ENCODE peak calls at places on chromosome 19, in ten cellular contexts. L is epithelial cell of proximal tubule, D is GM10248, N is B cell, Z is AG09309, B is RWPE1, U is cardiac fibroblast, F is A549, R is choroid plexus epithelial cell, V is GM13976. K is an unnamed sample.

GRCh38 chr19:1812426-1813196 is 535 bp upstream of the ATP8B3 start:
- DNase-seq in B (peak), V (peak), R (peak), Z (peak), L (peak), F (peak), U (peak), N (peak), D (peak), K (peak)

GRCh38 chr19:8831832-8832131 is 322 bp downstream of the ZNF558 start:
- DNase-seq in R (no peak), N (no peak), B (peak), Z (no peak), U (no peak), D (no peak), F (peak), L (no peak), V (no peak), K (no peak)

GRCh38 chr19:8395621-8396082 is 5.5 kb downstream of the RAB11B start:
- DNase-seq in U (no peak), F (no peak), Z (no peak), D (no peak), R (no peak), V (no peak), L (no peak), N (no peak), B (no peak), K (no peak)

GRCh38 chr19:47489072-47489914 is 5.3 kb upstream of the KPTN start:
- DNase-seq in B (no peak), F (no peak), Z (no peak), N (no peak), R (no peak), L (no peak), D (no peak), V (no peak), U (no peak), K (no peak)

GRCh38 chr19:45498411-45499195 is at the start of gene PPM1N:
- DNase-seq in L (no peak), R (no peak), N (peak), D (peak), Z (no peak), B (no peak), F (no peak), U (no peak), V (peak), K (peak)

GRCh38 chr19:49447485-49448431 is 3.9 kb downstream of the PIH1D1 start:
- DNase-seq in B (no peak), N (no peak), R (no peak), V (no peak), F (no peak), U (peak), L (no peak), D (no peak), Z (no peak), K (peak)

GRCh38 chr19:36547001-36547732 is 19.1 kb upstream of the ZNF260 start:
- DNase-seq in U (peak), F (no peak), D (no peak), B (no peak), N (no peak), R (peak), Z (no peak), V (no peak), L (no peak), K (no peak)

GRCh38 chr19:1491114-1491848 is at the start of gene REEP6:
- DNase-seq in R (no peak), Z (no peak), D (no peak), U (no peak), V (no peak), N (no peak), B (no peak), F (no peak), L (no peak), K (no peak)

GRCh38 chr19:52140077-52140710 is 456 bp upstream of the ZNF616 start:
- DNase-seq in D (no peak), L (no peak), B (no peak), U (no peak), V (no peak), N (no peak), R (no peak), F (no peak), Z (no peak), K (no peak)

GRCh38 chr19:34475975-34476594 is 5.5 kb upstream of the WTIP start:
- DNase-seq in N (no peak), F (no peak), D (no peak), R (no peak), U (no peak), V (no peak), B (no peak), L (no peak), Z (no peak), K (no peak)

GRCh38 chr19:16168465-16169081 is 4.8 kb downstream of the CIB3 start:
- DNase-seq in N (no peak), B (peak), D (no peak), V (no peak), Z (no peak), R (peak), F (no peak), L (no peak), U (peak), K (peak)

GRCh38 chr19:13610042-13610691 is 103.9 kb upstream of the CACNA1A start:
- DNase-seq in B (no peak), N (no peak), V (no peak), D (no peak), L (no peak), F (no peak), R (no peak), U (no peak), Z (no peak), K (no peak)

GRCh38 chr19:57841364-57841763 is 8.3 kb upstream of the ZNF587 start:
- DNase-seq in D (no peak), V (no peak), B (no peak), L (no peak), F (no peak), U (no peak), R (peak), N (no peak), Z (no peak), K (no peak)

GRCh38 chr19:7505288-7505681 is 10.6 kb upstream of the ZNF358 start:
- DNase-seq in D (no peak), R (no peak), B (no peak), Z (no peak), N (no peak), V (no peak), L (no peak), U (no peak), F (no peak), K (no peak)

GRCh38 chr19:44587863-44588752 is 25.3 kb upstream of the IGSF23 start:
- DNase-seq in V (no peak), L (peak), Z (peak), B (peak), D (no peak), R (peak), N (no peak), U (peak), F (peak), K (peak)

GRCh38 chr19:13149628-13150186 is 468 bp downstream of the STX10 start:
- DNase-seq in Z (no peak), F (no peak), N (no peak), L (no peak), R (peak), V (no peak), B (no peak), U (peak), D (no peak), K (peak)

GRCh38 chr19:28377077-28377476 is 835.9 kb downstream of the UQCRFS1 start:
- DNase-seq in L (no peak), U (no peak), F (no peak), N (no peak), D (no peak), R (peak), V (no peak), Z (no peak), B (no peak), K (no peak)

GRCh38 chr19:45668342-45668871 is 386 bp downstream of the GIPR start:
- DNase-seq in Z (no peak), F (no peak), U (no peak), L (no peak), D (peak), B (no peak), R (no peak), N (no peak), V (no peak), K (no peak)

GRCh38 chr19:14433454-14434156 is 499 bp downstream of the PKN1 start:
- DNase-seq in U (no peak), D (no peak), V (peak), B (peak), N (peak), F (no peak), Z (no peak), R (no peak), L (no peak), K (no peak)

GRCh38 chr19:480016-480855 is 16.1 kb upstream of the MADCAM1 start:
- DNase-seq in U (peak), N (no peak), V (no peak), B (no peak), R (peak), D (no peak), L (no peak), Z (no peak), F (peak), K (no peak)

GRCh38 chr19:43532571-43532961 is 422 bp upstream of the ZNF575 start:
- DNase-seq in L (no peak), Z (no peak), V (peak), B (peak), D (peak), U (no peak), F (peak), R (no peak), N (no peak), K (peak)

GRCh38 chr19:44662686-44663085 is 8.6 kb upstream of the CEACAM19 start:
- DNase-seq in V (no peak), R (peak), F (no peak), L (no peak), Z (no peak), N (no peak), B (no peak), U (peak), D (no peak), K (no peak)

GRCh38 chr19:15291666-15292065 is 40.7 kb downstream of the BRD4 start:
- DNase-seq in Z (no peak), B (no peak), R (no peak), F (no peak), U (no peak), L (no peak), V (no peak), D (no peak), N (no peak), K (peak)

GRCh38 chr19:54548806-54549205 is 24.8 kb upstream of the LILRA2 start:
- DNase-seq in B (no peak), R (no peak), U (no peak), L (no peak), V (no peak), D (no peak), N (no peak), F (no peak), Z (no peak), K (no peak)

GRCh38 chr19:48745208-48745995 is 1.3 kb downstream of the IZUMO1 start:
- DNase-seq in Z (no peak), V (peak), F (peak), B (peak), R (peak), D (peak), U (peak), L (no peak), N (no peak), K (peak)

GRCh38 chr19:15629003-15629880 is 11.5 kb upstream of the CYP4F3 start:
- DNase-seq in R (peak), L (no peak), U (peak), B (peak), F (peak), Z (peak), V (peak), D (peak), N (peak), K (peak)

GRCh38 chr19:10289836-10290438 is at the start of gene ICAM5:
- DNase-seq in U (no peak), L (no peak), R (peak), V (no peak), D (no peak), F (no peak), N (no peak), Z (no peak), B (peak), K (peak)

GRCh38 chr19:53190253-53190652 is 2.9 kb downstream of the ZNF665 start:
- DNase-seq in L (no peak), F (no peak), N (no peak), Z (no peak), R (no peak), B (no peak), D (no peak), V (no peak), U (no peak), K (no peak)

GRCh38 chr19:35408284-35409171 is 37.7 kb downstream of the GPR42 start:
- DNase-seq in L (no peak), V (no peak), Z (no peak), D (peak), N (peak), U (no peak), F (no peak), R (no peak), B (no peak), K (peak)

GRCh38 chr19:55305491-55305890 is 19.6 kb downstream of the TMEM150B start:
- DNase-seq in R (peak), N (peak), B (peak), D (peak), L (no peak), F (peak), Z (no peak), V (peak), U (peak), K (peak)

GRCh38 chr19:2529473-2529918 is 53.6 kb downstream of the GADD45B start:
- DNase-seq in N (no peak), D (peak), L (no peak), U (peak), Z (peak), B (peak), V (peak), F (peak), R (peak), K (peak)

GRCh38 chr19:15702590-15702930 is 25.3 kb upstream of the OR10H2 start:
- DNase-seq in B (no peak), L (no peak), U (peak), Z (no peak), V (no peak), N (no peak), D (no peak), F (no peak), R (peak), K (peak)

GRCh38 chr19:964761-965694 is 19.1 kb upstream of the WDR18 start:
- DNase-seq in N (no peak), Z (no peak), U (no peak), D (no peak), F (no peak), R (peak), B (no peak), L (no peak), V (no peak), K (peak)

GRCh38 chr19:31555634-31556215 is 206.5 kb upstream of the TSHZ3 start:
- DNase-seq in Z (no peak), V (no peak), F (no peak), U (no peak), D (no peak), R (no peak), B (no peak), L (no peak), N (no peak), K (no peak)
- TF ChIP-seq CTCF in Z (no peak), V (no peak), F (no peak), U (no peak), D (no peak), R (no peak), B (no peak), L (no peak), N (no peak), K (no peak)

GRCh38 chr19:18128044-18128443 is 24.9 kb upstream of the PIK3R2 start:
- DNase-seq in U (no peak), D (no peak), N (no peak), R (peak), V (no peak), Z (no peak), F (no peak), L (no peak), B (no peak), K (no peak)
- TF ChIP-seq CTCF in U (no peak), D (no peak), N (no peak), R (no peak), V (no peak), Z (no peak), F (no peak), L (no peak), B (no peak), K (no peak)

GRCh38 chr19:4095488-4095844 is 28.5 kb downstream of the MAP2K2 start:
- DNase-seq in D (no peak), F (no peak), Z (no peak), R (no peak), N (no peak), B (no peak), V (no peak), U (no peak), L (no peak), K (no peak)
- TF ChIP-seq CTCF in D (no peak), F (no peak), Z (no peak), R (no peak), N (no peak), B (no peak), V (no peak), U (no peak), L (no peak), K (no peak)

DNA sequence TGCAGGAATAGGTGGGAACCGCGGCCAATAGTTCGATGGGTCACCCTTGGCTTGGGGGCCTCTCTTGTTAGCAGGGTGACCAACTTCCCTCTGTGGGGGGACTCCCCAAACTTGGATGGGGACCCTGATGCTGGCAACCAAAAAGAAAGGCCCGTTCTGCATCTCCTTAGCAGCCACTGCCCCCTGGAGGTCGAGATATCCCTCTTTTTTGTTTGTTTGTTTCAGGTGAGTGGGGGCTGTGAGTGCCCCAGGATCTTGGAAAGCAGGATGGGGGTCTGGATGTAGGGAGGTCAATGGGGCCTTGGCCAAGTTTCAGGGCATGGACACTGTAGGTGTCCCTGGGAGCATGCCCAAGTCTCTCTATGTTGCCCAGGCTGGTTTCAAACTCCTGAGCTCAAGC is 7.7 kb upstream of the CRTC1 start:
- DNase-seq in N (no peak), U (peak), V (peak), B (no peak), R (peak), Z (no peak), F (no peak), D (no peak), L (no peak), K (peak)
- TF ChIP-seq CTCF in N (peak), U (peak), V (peak), B (no peak), R (peak), Z (peak), F (peak), D (peak), L (peak), K (peak)

DNA sequence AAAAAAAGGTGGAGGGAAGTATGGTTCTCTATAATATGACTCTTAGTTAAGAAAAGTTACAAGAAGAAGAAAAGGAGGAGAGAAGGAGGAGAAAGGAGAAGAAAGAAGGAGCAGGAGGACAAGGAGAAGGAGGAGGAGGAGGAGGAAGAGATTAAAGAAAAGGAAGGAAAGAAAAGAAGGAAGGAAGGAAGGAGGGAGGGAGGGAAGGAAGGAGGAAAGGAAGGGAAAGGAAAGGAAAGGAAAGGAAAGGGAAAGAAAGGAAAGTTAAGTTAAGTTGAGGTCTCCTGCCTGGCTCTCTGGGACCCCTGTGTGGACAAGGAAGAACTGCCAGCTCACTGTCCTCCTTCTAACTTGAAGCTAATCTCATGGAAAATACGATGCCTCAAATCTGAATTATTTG is 429.5 kb downstream of the TSHZ3 start:
- DNase-seq in N (no peak), F (no peak), Z (no peak), L (no peak), U (no peak), B (no peak), D (no peak), R (no peak), V (no peak), K (no peak)
- TF ChIP-seq CTCF in N (no peak), F (no peak), Z (no peak), L (no peak), U (no peak), B (no peak), D (no peak), R (no peak), V (no peak), K (no peak)

GRCh38 chr19:50902640-50903039 is 8.6 kb downstream of the KLK4 start:
- DNase-seq in U (no peak), Z (no peak), L (no peak), F (no peak), R (no peak), B (no peak), V (no peak), N (no peak), D (no peak), K (no peak)
- TF ChIP-seq CTCF in U (no peak), Z (no peak), L (no peak), F (no peak), R (no peak), B (no peak), V (no peak), N (no peak), D (no peak), K (no peak)

GRCh38 chr19:11986754-11987153 is 21.9 kb downstream of the ZNF763 start:
- DNase-seq in V (no peak), L (no peak), F (no peak), N (no peak), Z (no peak), U (no peak), R (no peak), B (no peak), D (no peak), K (no peak)

GRCh38 chr19:11984986-11985385 is 20.1 kb downstream of the ZNF763 start:
- DNase-seq in L (no peak), V (peak), N (no peak), U (no peak), B (no peak), Z (no peak), D (peak), F (no peak), R (no peak), K (peak)

GRCh38 chr19:11987405-11988231 is 22.8 kb downstream of the ZNF763 start:
- DNase-seq in Z (peak), R (peak), D (peak), L (peak), U (peak), V (peak), N (peak), F (no peak), B (peak), K (peak)

GRCh38 chr19:11989112-11989456 is 24.2 kb downstream of the ZNF763 start:
- DNase-seq in Z (no peak), U (no peak), B (no peak), R (no peak), F (no peak), L (no peak), D (no peak), V (no peak), N (no peak), K (no peak)
- TF ChIP-seq CTCF in Z (no peak), U (no peak), B (peak), R (no peak), F (no peak), L (no peak), D (no peak), V (no peak), N (peak), K (no peak)

GRCh38 chr19:37778613-37779138 is 710 bp downstream of the ZNF573 start:
- DNase-seq in R (peak), V (no peak), N (no peak), L (peak), Z (no peak), F (peak), B (peak), U (peak), D (no peak), K (no peak)

DNA sequence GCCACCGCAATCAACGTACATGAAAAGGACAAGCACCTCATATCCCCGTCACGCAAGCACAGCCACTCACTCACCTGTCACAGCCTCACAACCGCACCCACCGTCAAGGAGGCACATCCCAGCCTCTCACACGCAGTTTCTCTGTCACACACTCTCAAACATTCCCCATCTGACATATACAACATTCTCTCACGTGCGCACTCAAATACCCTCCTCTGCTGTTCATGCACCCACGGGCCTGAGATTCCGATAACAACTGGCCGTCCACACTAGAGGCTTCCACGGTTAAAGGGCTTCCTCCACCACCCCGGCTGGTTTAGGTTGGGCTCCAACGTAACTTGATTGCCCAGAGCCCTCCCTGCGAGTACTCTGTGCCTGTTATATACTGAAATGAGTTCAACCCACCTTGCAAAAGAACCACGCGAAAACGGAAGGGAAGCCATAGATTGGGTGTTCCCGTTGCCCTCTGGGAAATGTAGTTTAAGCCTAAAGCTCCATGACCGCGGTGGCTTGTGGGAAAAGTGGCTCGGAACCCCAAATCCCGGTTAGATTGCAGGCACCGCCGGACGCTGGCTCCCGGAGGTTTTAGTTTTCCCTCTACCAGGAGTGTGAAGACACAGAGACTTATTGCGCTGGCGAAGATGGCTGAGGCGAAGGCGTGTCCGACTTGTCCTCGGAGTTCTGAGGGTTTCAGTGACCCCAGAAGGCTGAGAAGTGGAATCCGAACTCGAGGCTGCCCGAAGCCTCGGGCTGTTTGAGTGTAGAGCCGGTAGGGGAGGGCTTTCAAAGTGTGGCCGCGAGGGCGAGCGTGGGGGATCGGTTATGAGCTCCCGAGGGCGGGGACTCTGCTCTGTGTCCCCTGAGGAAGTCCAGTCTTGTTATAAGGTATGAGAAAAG is at the start of gene ZNF573:
- DNase-seq in U (peak), R (peak), D (peak), L (peak), F (peak), V (peak), Z (peak), N (peak), B (peak), K (peak)
- TF ChIP-seq CTCF in U (peak), R (peak), D (no peak), L (peak), F (no peak), V (no peak), Z (peak), N (peak), B (no peak), K (no peak)

K was measured in GM12865.